ENCODE peak calls at places on chromosomes 13 and 19, in eight cellular contexts. T is coronary artery, V is lower lobe of right lung, Z is AG04449, D is PC-3, U is AG10803, A is pancreas, Y is mucosa of descending colon. I is an unnamed sample.

GRCh38 chr13:51923983-51924539 is 62.3 kb downstream of the CCDC70 start:
- DNase-seq in T (peak; percentile 38), V (no peak), Z (no peak), D (peak; percentile 41), U (no peak), A (peak; percentile 2), Y (no peak), I (no peak)

GRCh38 chr13:59950201-59950730 is 213.5 kb downstream of the DIAPH3 start:
- DNase-seq in T (no peak), V (no peak), Z (peak; percentile 31), D (no peak), U (peak; percentile 25), A (no peak), Y (no peak), I (no peak)

GRCh38 chr19:39356073-39356472 is 13.9 kb downstream of the SAMD4B start:
- DNase-seq in T (no peak), V (no peak), Z (no peak), D (no peak), U (no peak), A (no peak), Y (no peak), I (no peak)

GRCh38 chr19:49591731-49592485 is 926 bp downstream of the PRR12 start:
- DNase-seq in T (no peak), V (peak; percentile 66), Z (no peak), D (peak; percentile 57), U (peak; percentile 39), A (peak; percentile 65), Y (peak; percentile 81), I (no peak)

GRCh38 chr13:28541966-28542365 is 47.0 kb upstream of the FLT1 start:
- DNase-seq in T (no peak), V (no peak), Z (peak; percentile 28), D (no peak), U (no peak), A (no peak), Y (no peak), I (no peak)

GRCh38 chr13:30618186-30618937 is 642 bp downstream of the USPL1 start:
- DNase-seq in T (peak; percentile 74), V (peak; percentile 51), Z (no peak), D (peak; percentile 10), U (no peak), A (peak; percentile 37), Y (peak; percentile 60), I (no peak)

GRCh38 chr13:31786011-31786410 is 46.7 kb downstream of the RXFP2 start:
- DNase-seq in T (no peak), V (no peak), Z (no peak), D (no peak), U (peak; percentile 77), A (no peak), Y (no peak), I (no peak)

GRCh38 chr13:111280666-111281577 is 39.5 kb upstream of the TEX29 start:
- DNase-seq in T (no peak), V (no peak), Z (no peak), D (no peak), U (peak; percentile 53), A (no peak), Y (no peak), I (no peak)

GRCh38 chr13:76516013-76516412 is 370.2 kb downstream of the KCTD12 start:
- DNase-seq in T (no peak), V (no peak), Z (no peak), D (peak; percentile 61), U (peak; percentile 70), A (no peak), Y (no peak), I (no peak)

GRCh38 chr13:26964278-26965057 is 203.9 kb upstream of the GPR12 start:
- DNase-seq in T (peak; percentile 83), V (no peak), Z (no peak), D (no peak), U (no peak), A (peak; percentile 67), Y (no peak), I (no peak)

GRCh38 chr19:18415177-18415867 is 3.9 kb upstream of the SSBP4 start:
- DNase-seq in T (peak; percentile 89), V (peak; percentile 79), Z (no peak), D (no peak), U (peak; percentile 88), A (peak; percentile 68), Y (peak; percentile 80), I (no peak)

GRCh38 chr19:577439-578392 is 5.3 kb downstream of the BSG start:
- DNase-seq in T (no peak), V (no peak), Z (no peak), D (no peak), U (no peak), A (no peak), Y (no peak), I (no peak)

GRCh38 chr13:44007451-44007850 is 127.7 kb downstream of the LACC1 start:
- DNase-seq in T (no peak), V (no peak), Z (no peak), D (no peak), U (no peak), A (no peak), Y (no peak), I (no peak)

GRCh38 chr13:51697181-51697580 is 106.8 kb downstream of the DHRS12 start:
- DNase-seq in T (no peak), V (no peak), Z (no peak), D (no peak), U (no peak), A (no peak), Y (no peak), I (no peak)

GRCh38 chr13:101289764-101290163 is 126.5 kb downstream of the NALCN start:
- DNase-seq in T (no peak), V (no peak), Z (no peak), D (no peak), U (peak; percentile 50), A (peak; percentile 21), Y (no peak), I (no peak)

GRCh38 chr19:18514800-18515682 is 6.8 kb downstream of the ELL start:
- DNase-seq in T (peak; percentile 83), V (peak; percentile 87), Z (no peak), D (peak; percentile 35), U (peak; percentile 31), A (peak; percentile 50), Y (peak; percentile 74), I (no peak)

GRCh38 chr13:60838581-60838980 is 441.6 kb downstream of the TDRD3 start:
- DNase-seq in T (no peak), V (no peak), Z (no peak), D (peak; percentile 36), U (no peak), A (no peak), Y (no peak), I (no peak)

GRCh38 chr13:107138468-107138867 is 570.5 kb upstream of the ARGLU1 start:
- DNase-seq in T (no peak), V (no peak), Z (no peak), D (no peak), U (no peak), A (no peak), Y (no peak), I (no peak)
- TF ChIP-seq CTCF in T (no peak), V (no peak), Z (no peak), D (no peak), U (peak; percentile 5), A (no peak), Y (no peak), I (no peak)

GRCh38 chr13:45519473-45519872 is 54.7 kb downstream of the COG3 start:
- DNase-seq in T (no peak), V (no peak), Z (no peak), D (no peak), U (no peak), A (no peak), Y (no peak), I (no peak)
- TF ChIP-seq CTCF in T (no peak), V (no peak), Z (no peak), D (no peak), U (no peak), A (no peak), Y (no peak), I (no peak)

DNA sequence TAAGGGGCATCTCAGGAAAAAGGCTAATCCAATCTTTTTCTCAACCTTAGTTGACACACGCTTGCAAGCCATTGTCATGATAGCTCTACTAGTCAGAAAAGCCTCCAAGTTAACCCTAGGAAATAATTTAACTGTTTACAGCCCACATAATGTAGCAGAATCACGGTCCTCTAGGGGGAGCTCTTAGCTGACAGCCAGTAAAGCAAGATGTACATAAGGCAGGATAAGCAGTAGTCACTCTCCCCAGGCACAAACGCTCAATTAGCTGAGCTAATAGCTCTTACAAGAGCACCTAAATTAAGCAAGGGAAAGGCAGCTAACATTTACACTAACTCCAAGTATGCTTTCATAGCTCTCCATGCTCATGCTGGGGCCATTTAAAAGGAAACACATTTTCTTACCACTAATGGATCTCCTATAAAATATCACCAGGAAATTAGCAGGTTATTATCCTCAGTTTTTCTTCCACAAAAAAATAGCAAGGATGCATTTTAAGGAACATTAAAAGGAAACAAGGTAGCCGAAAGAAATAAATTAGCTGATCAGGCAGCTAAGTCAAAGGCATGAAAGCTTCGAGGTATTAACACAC is 33.7 kb upstream of the ZSCAN5A start:
- DNase-seq in T (no peak), V (no peak), Z (no peak), D (peak; percentile 17), U (no peak), A (no peak), Y (no peak), I (no peak)
- TF ChIP-seq CTCF in T (no peak), V (peak; percentile 24), Z (peak; percentile 1), D (peak; percentile 60), U (peak; percentile 37), A (no peak), Y (no peak), I (no peak)

GRCh38 chr19:1921326-1921725 is 16.1 kb downstream of the ADAT3 start:
- DNase-seq in T (no peak), V (no peak), Z (no peak), D (no peak), U (no peak), A (no peak), Y (no peak), I (no peak)

GRCh38 chr19:1922803-1923202 is 17.6 kb downstream of the ADAT3 start:
- DNase-seq in T (no peak), V (no peak), Z (no peak), D (no peak), U (no peak), A (no peak), Y (no peak), I (no peak)

GRCh38 chr19:1921825-1922224 is 16.6 kb downstream of the ADAT3 start:
- DNase-seq in T (no peak), V (no peak), Z (no peak), D (no peak), U (no peak), A (no peak), Y (no peak), I (no peak)

GRCh38 chr19:1924320-1924961 is 16.5 kb upstream of the CSNK1G2 start:
- DNase-seq in T (no peak), V (no peak), Z (no peak), D (no peak), U (no peak), A (no peak), Y (no peak), I (no peak)

DNA sequence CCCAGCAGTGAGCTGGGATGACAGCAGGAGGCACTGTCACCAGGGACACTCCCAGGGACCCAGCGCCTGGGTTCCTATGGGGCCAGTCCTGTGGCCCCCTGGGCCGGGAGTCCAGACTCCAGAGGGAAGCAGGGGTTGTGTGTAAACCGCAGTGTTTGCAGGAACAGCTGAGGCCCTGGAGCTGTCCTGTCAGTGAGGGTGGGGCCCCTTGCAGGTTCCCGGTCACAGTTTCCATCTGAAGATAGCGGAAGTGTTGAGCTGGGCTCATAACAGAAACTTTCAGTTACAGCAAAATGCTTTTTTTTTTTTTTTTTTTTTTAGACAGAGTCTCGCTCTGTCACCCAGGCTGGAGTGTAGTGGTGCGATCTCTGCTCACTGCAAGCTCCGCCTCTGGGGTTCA is 17.7 kb upstream of the CSNK1G2 start:
- DNase-seq in T (no peak), V (no peak), Z (no peak), D (no peak), U (no peak), A (no peak), Y (no peak), I (no peak)
- TF ChIP-seq CTCF in T (no peak), V (no peak), Z (no peak), D (no peak), U (no peak), A (no peak), Y (no peak), I (no peak)

I was measured in osteocyte.